ENCODE peak calls at places on chromosomes 13 and 19, in eight cellular contexts. U, A, D, F, B, G, O and L are unnamed samples.

GRCh38 chr13:80118507-80118906 is 222.4 kb downstream of the SPRY2 start:
- DNase-seq in O (no peak), G (no peak), F (no peak), B (no peak), D (no peak), A (no peak), U (no peak), L (no peak)

GRCh38 chr13:98797456-98797855 is 45.0 kb upstream of the SLC15A1 start:
- DNase-seq in G (no peak), F (no peak), D (no peak), A (no peak), B (no peak), U (no peak), O (no peak), L (no peak)

GRCh38 chr13:49292742-49293498 is 45.2 kb downstream of the CDADC1 start:
- DNase-seq in A (no peak), U (no peak), B (no peak), F (no peak), D (no peak), G (peak; percentile 79), O (no peak), L (no peak)

GRCh38 chr13:47904239-47904638 is 96.8 kb downstream of the SUCLA2 start:
- DNase-seq in A (no peak), O (no peak), B (no peak), F (no peak), G (no peak), D (no peak), U (no peak), L (no peak)

GRCh38 chr13:113947321-113948033 is 26.4 kb downstream of the C13orf46 start:
- DNase-seq in D (no peak), A (no peak), F (peak; percentile 88), U (no peak), B (no peak), G (peak; percentile 40), O (no peak), L (no peak)

GRCh38 chr19:38679839-38680238 is 32.4 kb downstream of the ACTN4 start:
- DNase-seq in G (no peak), O (no peak), B (no peak), F (no peak), A (no peak), D (no peak), U (no peak), L (no peak)

GRCh38 chr19:55626350-55626749 is 2.0 kb upstream of the ZNF784 start:
- DNase-seq in A (no peak), O (no peak), B (peak; percentile 41), D (no peak), U (peak; percentile 79), F (no peak), G (no peak), L (no peak)

GRCh38 chr13:109642358-109642757 is 144.0 kb downstream of the IRS2 start:
- DNase-seq in F (no peak), U (no peak), D (no peak), G (no peak), A (no peak), B (no peak), O (no peak), L (no peak)

GRCh38 chr19:14505488-14506239 is 9.7 kb upstream of the GIPC1 start:
- DNase-seq in D (peak; percentile 55), F (peak; percentile 64), B (peak; percentile 78), G (peak; percentile 70), A (peak; percentile 89), O (peak; percentile 70), U (peak; percentile 87), L (no peak)

GRCh38 chr19:17848598-17849292 is 963 bp upstream of the JAK3 start:
- DNase-seq in F (no peak), G (no peak), A (no peak), D (no peak), U (no peak), O (no peak), B (no peak), L (no peak)

GRCh38 chr19:6373813-6374108 is 1.2 kb downstream of the ALKBH7 start:
- DNase-seq in A (no peak), G (no peak), B (no peak), O (no peak), U (no peak), D (no peak), F (no peak), L (no peak)

GRCh38 chr13:81745391-81745790 is 1404.5 kb upstream of the SPRY2 start:
- DNase-seq in D (no peak), F (no peak), U (no peak), O (no peak), A (no peak), G (no peak), B (no peak), L (no peak)

GRCh38 chr13:112053744-112054615 is 13.0 kb upstream of the SOX1 start:
- DNase-seq in F (no peak), G (no peak), A (no peak), U (no peak), D (no peak), O (no peak), B (no peak), L (no peak)

GRCh38 chr19:56314018-56314583 is 538 bp downstream of the ZSCAN5A start:
- DNase-seq in U (no peak), D (no peak), O (no peak), G (peak; percentile 12), B (no peak), A (no peak), F (peak; percentile 30), L (no peak)

GRCh38 chr13:20109037-20109436 is 51.8 kb downstream of the GJA3 start:
- DNase-seq in A (no peak), B (no peak), F (no peak), G (no peak), U (no peak), O (no peak), D (no peak), L (no peak)

GRCh38 chr19:1853295-1854031 is 5.2 kb upstream of the REXO1 start:
- DNase-seq in G (peak; percentile 67), O (peak; percentile 87), F (peak; percentile 91), B (peak; percentile 86), U (peak; percentile 89), A (peak; percentile 50), D (peak; percentile 60), L (no peak)

GRCh38 chr19:44958090-44958489 is 2.9 kb downstream of the CLPTM1 start:
- DNase-seq in O (no peak), B (no peak), A (no peak), D (no peak), U (no peak), G (no peak), F (no peak), L (no peak)

GRCh38 chr13:107347641-107348369 is 779.9 kb upstream of the ARGLU1 start:
- DNase-seq in A (no peak), G (no peak), U (no peak), F (no peak), B (no peak), O (no peak), D (no peak), L (no peak)

GRCh38 chr13:109372666-109373065 is 413.7 kb downstream of the IRS2 start:
- DNase-seq in B (no peak), F (no peak), D (no peak), G (no peak), O (no peak), U (no peak), A (no peak), L (no peak)

GRCh38 chr13:101880581-101880980 is 428.1 kb downstream of the ITGBL1 start:
- DNase-seq in A (no peak), G (no peak), F (no peak), U (no peak), B (no peak), O (no peak), D (no peak), L (no peak)